ENCODE peak calls at places on chromosomes 16 and 17, in ten cellular contexts. I, V, T, J, K, D, Q, C, L and Y are unnamed samples.

GRCh38 chr16:709651-710499 is 4.3 kb upstream of the FBXL16 start:
- DNase-seq in I (no peak), V (peak; percentile 87), T (peak; percentile 80), J (peak; percentile 62), K (peak; percentile 64), D (no peak), Q (peak; percentile 91), C (no peak), L (no peak), Y (peak; percentile 43)

GRCh38 chr17:42315402-42316156 is 27.3 kb downstream of the STAT5A start:
- DNase-seq in I (peak; percentile 52), V (no peak), T (no peak), J (no peak), K (peak; percentile 90), D (peak; percentile 37), Q (no peak), C (no peak), L (no peak), Y (peak; percentile 89)

GRCh38 chr17:7228920-7229319 is 5.4 kb downstream of the DVL2 start:
- DNase-seq in I (no peak), V (no peak), T (no peak), J (no peak), K (no peak), D (no peak), Q (no peak), C (no peak), L (no peak), Y (no peak)

GRCh38 chr17:2259769-2260536 is 43.6 kb downstream of the SMG6 start:
- DNase-seq in I (peak; percentile 81), V (peak; percentile 69), T (no peak), J (peak; percentile 91), K (no peak), D (peak; percentile 52), Q (no peak), C (no peak), L (no peak), Y (peak; percentile 89)

GRCh38 chr16:54952195-54952594 is 21.5 kb downstream of the IRX5 start:
- DNase-seq in I (no peak), V (peak; percentile 30), T (no peak), J (no peak), K (no peak), D (no peak), Q (no peak), C (no peak), L (no peak), Y (no peak)

GRCh38 chr17:37787055-37787720 is 42.3 kb upstream of the HNF1B start:
- DNase-seq in I (no peak), V (peak; percentile 39), T (no peak), J (peak; percentile 36), K (no peak), D (no peak), Q (no peak), C (no peak), L (peak; percentile 95), Y (no peak)

GRCh38 chr16:88403794-88404581 is 21.2 kb downstream of the ZNF469 start:
- DNase-seq in I (no peak), V (no peak), T (no peak), J (no peak), K (no peak), D (no peak), Q (no peak), C (no peak), L (no peak), Y (no peak)

GRCh38 chr17:68029512-68030215 is 5.9 kb upstream of the KPNA2 start:
- DNase-seq in I (no peak), V (peak; percentile 3), T (no peak), J (no peak), K (no peak), D (no peak), Q (no peak), C (no peak), L (no peak), Y (no peak)

GRCh38 chr16:27169511-27170071 is 33.7 kb upstream of the KDM8 start:
- DNase-seq in I (peak; percentile 80), V (peak; percentile 83), T (no peak), J (peak; percentile 92), K (no peak), D (no peak), Q (peak; percentile 29), C (no peak), L (no peak), Y (peak; percentile 96)

GRCh38 chr17:59368218-59368857 is 36.9 kb downstream of the YPEL2 start:
- DNase-seq in I (no peak), V (no peak), T (no peak), J (no peak), K (no peak), D (no peak), Q (no peak), C (no peak), L (no peak), Y (no peak)

GRCh38 chr17:8071496-8071895 is 16.0 kb downstream of the ALOX12B start:
- DNase-seq in I (no peak), V (no peak), T (no peak), J (no peak), K (no peak), D (no peak), Q (no peak), C (no peak), L (no peak), Y (no peak)

GRCh38 chr17:56914641-56915263 is 903 bp upstream of the TRIM25 start:
- DNase-seq in I (peak; percentile 36), V (no peak), T (no peak), J (no peak), K (peak; percentile 50), D (no peak), Q (no peak), C (no peak), L (no peak), Y (no peak)

GRCh38 chr16:1276580-1276878 is 20.7 kb downstream of the TPSD1 start:
- DNase-seq in I (no peak), V (no peak), T (no peak), J (no peak), K (no peak), D (no peak), Q (no peak), C (no peak), L (no peak), Y (no peak)

GRCh38 chr16:11064202-11064540 is 119.8 kb downstream of the CLEC16A start:
- DNase-seq in I (no peak), V (no peak), T (no peak), J (no peak), K (no peak), D (no peak), Q (no peak), C (no peak), L (no peak), Y (no peak)

GRCh38 chr16:15972046-15972868 is 22.8 kb downstream of the ABCC1 start:
- DNase-seq in I (no peak), V (no peak), T (no peak), J (peak; percentile 31), K (no peak), D (no peak), Q (no peak), C (no peak), L (no peak), Y (no peak)

GRCh38 chr17:27239584-27239983 is 54.3 kb upstream of the WSB1 start:
- DNase-seq in I (no peak), V (no peak), T (no peak), J (no peak), K (no peak), D (no peak), Q (no peak), C (no peak), L (no peak), Y (no peak)

GRCh38 chr17:81379523-81379942 is 15.7 kb upstream of the BAHCC1 start:
- DNase-seq in I (no peak), V (peak; percentile 19), T (no peak), J (no peak), K (no peak), D (no peak), Q (peak; percentile 57), C (peak; percentile 53), L (no peak), Y (no peak)
- H3K4me3 ChIP-seq in I (no peak overlapping the region), V (no peak overlapping the region), T (no peak overlapping the region), J (no peak overlapping the region), K (no peak overlapping the region), D (no peak overlapping the region), Q (no peak overlapping the region), C (no peak overlapping the region), L (no peak overlapping the region), Y (no peak overlapping the region)

DNA sequence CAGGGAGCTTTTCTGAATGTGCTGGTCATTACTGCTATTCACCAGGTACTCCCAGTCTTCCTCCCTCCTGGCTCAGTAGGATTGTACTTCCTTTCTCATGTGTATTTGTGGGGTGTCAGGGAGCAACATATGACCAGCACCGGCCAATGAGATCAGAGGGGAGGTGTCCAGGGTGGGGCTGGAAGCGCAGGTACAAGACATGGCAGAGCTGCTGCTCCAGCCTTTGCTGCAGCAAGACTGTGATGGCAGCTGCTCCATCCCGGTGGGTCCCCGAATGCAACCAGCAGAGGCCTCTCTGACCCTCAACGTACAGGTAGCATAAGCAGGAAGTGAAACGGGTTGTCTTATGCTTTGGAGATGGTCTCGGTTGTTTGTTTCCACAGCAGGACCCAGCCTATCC is 53.8 kb upstream of the CACNG5 start:
- DNase-seq in I (no peak), V (no peak), T (no peak), J (no peak), K (peak; percentile 63), D (no peak), Q (no peak), C (no peak), L (no peak), Y (no peak)
- H3K4me3 ChIP-seq in I (no peak overlapping the region), V (no peak overlapping the region), T (no peak overlapping the region), J (no peak overlapping the region), K (peak overlapping the region; percentile 15), D (no peak overlapping the region), Q (no peak overlapping the region), C (no peak overlapping the region), L (no peak overlapping the region), Y (no peak overlapping the region)

DNA sequence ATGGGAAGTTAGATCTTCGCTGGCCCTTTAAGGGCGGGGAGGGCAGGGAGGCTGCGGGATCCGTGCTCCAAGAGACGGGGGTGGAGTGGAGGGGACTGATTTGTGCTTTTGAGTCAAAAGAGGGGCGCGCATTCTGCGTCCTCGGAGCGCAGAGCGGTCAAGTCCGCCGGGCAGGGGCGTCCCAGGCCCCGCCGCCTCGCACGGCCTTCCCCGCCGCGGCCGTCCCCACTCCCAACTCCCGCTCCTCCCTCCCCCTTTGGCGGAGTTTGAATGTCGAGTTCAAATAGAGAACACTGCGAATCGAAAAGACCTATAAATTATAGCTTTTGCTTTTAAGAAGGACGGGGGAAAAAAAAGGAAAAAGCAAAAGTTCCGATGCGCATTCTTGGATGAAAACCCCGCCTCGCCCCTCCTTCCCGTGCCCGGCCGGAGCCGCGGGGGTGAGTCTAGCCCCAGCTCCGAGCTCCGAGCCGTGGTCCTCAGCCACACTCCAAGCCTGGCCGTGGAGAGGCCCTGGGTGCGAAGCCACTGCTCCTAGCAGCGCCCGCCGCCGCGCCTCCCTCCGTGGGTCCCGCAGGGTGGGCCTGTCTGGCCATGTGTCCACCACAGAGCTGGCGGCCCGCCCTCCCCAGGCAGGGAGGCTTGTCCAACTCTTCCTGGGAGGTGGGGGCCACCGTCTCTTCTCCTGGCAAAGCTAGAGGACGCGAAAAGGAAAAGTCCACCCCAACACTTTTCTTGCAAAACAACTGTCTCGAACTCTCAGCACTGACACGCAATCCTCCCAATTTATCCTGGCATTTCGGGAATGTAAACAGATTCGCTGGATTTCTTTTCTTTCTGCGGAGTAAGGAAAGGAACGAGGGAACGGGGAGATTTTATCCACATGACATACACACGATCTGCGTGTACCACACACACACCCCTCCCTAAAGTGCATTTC is 3.6 kb downstream of the CBX8 start:
- DNase-seq in I (no peak), V (peak; percentile 89), T (no peak), J (peak; percentile 96), K (no peak), D (no peak), Q (peak; percentile 40), C (no peak), L (peak; percentile 85), Y (no peak)
- H3K4me3 ChIP-seq in I (no peak overlapping the region), V (peak overlapping the region; percentile 72), T (no peak overlapping the region), J (peak overlapping the region; percentile 61), K (no peak overlapping the region), D (no peak overlapping the region), Q (no peak overlapping the region), C (peak overlapping the region; percentile 42), L (peak overlapping the region; percentile 56), Y (no peak overlapping the region)

GRCh38 chr17:82302498-82302963 is 14.9 kb downstream of the CD7 start:
- DNase-seq in I (no peak), V (no peak), T (no peak), J (no peak), K (no peak), D (no peak), Q (peak; percentile 38), C (no peak), L (no peak), Y (no peak)
- H3K4me3 ChIP-seq in I (no peak overlapping the region), V (no peak overlapping the region), T (no peak overlapping the region), J (no peak overlapping the region), K (no peak overlapping the region), D (no peak overlapping the region), Q (no peak overlapping the region), C (no peak overlapping the region), L (no peak overlapping the region), Y (peak overlapping the region; percentile 54)